ENCODE peak calls at places on chromosomes 3 and 15, in seven cellular contexts. M, I, E, J, Q, G and R are unnamed samples.

GRCh38 chr15:66740802-66741201 is 38.8 kb downstream of the SMAD6 start:
- DNase-seq in Q (no peak), G (no peak), E (no peak), J (no peak), M (no peak), I (peak), R (no peak)

GRCh38 chr3:149342413-149343340 is 9.2 kb upstream of the TM4SF18 start:
- DNase-seq in M (no peak), E (no peak), I (no peak), Q (no peak), J (no peak), G (no peak), R (peak)

GRCh38 chr15:78709263-78709882 is 68.4 kb upstream of the CHRNB4 start:
- DNase-seq in J (peak), I (peak), G (peak), Q (peak), E (peak), M (peak), R (peak)

GRCh38 chr3:106332884-106333283 is 464.1 kb upstream of the CBLB start:
- DNase-seq in E (no peak), M (no peak), J (no peak), I (no peak), Q (no peak), G (no peak), R (peak)

GRCh38 chr15:26201177-26201858 is 338.2 kb upstream of the ATP10A start:
- DNase-seq in G (no peak), E (no peak), J (no peak), I (no peak), Q (no peak), M (no peak), R (no peak)

GRCh38 chr15:70362911-70363310 is 265.2 kb upstream of the TLE3 start:
- DNase-seq in Q (no peak), G (peak), M (peak), E (no peak), J (no peak), I (no peak), R (peak)

GRCh38 chr15:65862682-65863081 is 6.6 kb upstream of the RAB11A start:
- DNase-seq in M (peak), I (no peak), G (peak), Q (peak), J (no peak), E (peak), R (peak)

GRCh38 chr15:77025471-77025901 is 30.6 kb downstream of the PSTPIP1 start:
- DNase-seq in Q (no peak), M (no peak), J (no peak), G (no peak), E (no peak), I (no peak), R (no peak)

GRCh38 chr3:13783556-13783955 is 96.3 kb downstream of the WNT7A start:
- DNase-seq in M (no peak), J (no peak), G (no peak), I (no peak), Q (no peak), E (no peak), R (no peak)

GRCh38 chr15:85762756-85763127 is 32.0 kb downstream of the KLHL25 start:
- DNase-seq in G (no peak), I (peak), J (no peak), M (no peak), Q (no peak), E (no peak), R (no peak)

GRCh38 chr3:178386880-178387279 is 149.4 kb upstream of the KCNMB2 start:
- DNase-seq in M (no peak), G (no peak), I (no peak), E (no peak), Q (no peak), J (no peak), R (no peak)

GRCh38 chr3:121769246-121769645 is 19.7 kb upstream of the GOLGB1 start:
- DNase-seq in E (no peak), J (no peak), G (no peak), M (no peak), I (no peak), Q (no peak), R (no peak)

GRCh38 chr3:129119365-129120100 is 2.1 kb downstream of the RAB43 start:
- DNase-seq in I (no peak), G (no peak), M (peak), Q (no peak), E (no peak), J (no peak), R (peak)

GRCh38 chr3:169162107-169162506 is 501.4 kb downstream of the MECOM start:
- DNase-seq in G (no peak), M (no peak), J (no peak), Q (no peak), I (no peak), E (no peak), R (no peak)

GRCh38 chr3:87088984-87089841 is 98.3 kb upstream of the VGLL3 start:
- DNase-seq in J (peak), I (peak), E (peak), Q (peak), M (no peak), G (peak), R (peak)

GRCh38 chr15:96474274-96474673 is 143.8 kb downstream of the NR2F2 start:
- DNase-seq in I (no peak), M (peak), J (no peak), G (no peak), E (no peak), Q (no peak), R (no peak)

GRCh38 chr15:35427091-35427490 is 118.9 kb downstream of the DPH6 start:
- DNase-seq in I (no peak), Q (no peak), E (no peak), M (no peak), G (no peak), J (no peak), R (no peak)

GRCh38 chr15:61651267-61651666 is 409.0 kb downstream of the VPS13C start:
- DNase-seq in I (no peak), Q (no peak), G (no peak), M (no peak), J (no peak), E (no peak), R (no peak)

GRCh38 chr3:127822166-127822835 is at the start of gene MGLL:
- DNase-seq in J (no peak), G (no peak), I (peak), Q (no peak), M (peak), E (peak), R (peak)

GRCh38 chr3:134485075-134485536 is 679 bp downstream of the ANAPC13 start:
- DNase-seq in Q (peak), I (no peak), J (no peak), M (no peak), E (peak), G (no peak), R (peak)

GRCh38 chr3:151168269-151169094 is 34.5 kb downstream of the GPR171 start:
- DNase-seq in E (peak), M (peak), J (peak), I (peak), Q (peak), G (peak), R (peak)

GRCh38 chr15:26442680-26443079 is 330.2 kb downstream of the GABRB3 start:
- DNase-seq in I (no peak), Q (no peak), G (no peak), M (no peak), E (no peak), J (no peak), R (no peak)

GRCh38 chr15:70054366-70054765 is 43.4 kb downstream of the TLE3 start:
- DNase-seq in Q (no peak), I (no peak), E (no peak), G (no peak), J (no peak), M (no peak), R (no peak)

GRCh38 chr15:58854598-58854997 is 78.9 kb downstream of the SLTM start:
- DNase-seq in Q (no peak), G (no peak), I (no peak), J (no peak), E (no peak), M (no peak), R (peak)

GRCh38 chr3:189084620-189085019 is 87.2 kb upstream of the TPRG1 start:
- DNase-seq in M (no peak), J (no peak), E (no peak), G (no peak), Q (no peak), I (no peak), R (no peak)

GRCh38 chr3:128736598-128736997 is 10.6 kb downstream of the RAB7A start:
- DNase-seq in E (no peak), M (no peak), G (no peak), I (no peak), J (no peak), Q (no peak), R (no peak)

GRCh38 chr15:91954211-91954804 is 100.8 kb downstream of the SLCO3A1 start:
- DNase-seq in M (no peak), Q (no peak), I (no peak), G (no peak), J (no peak), E (no peak), R (no peak)

GRCh38 chr3:124562769-124563168 is 167.5 kb upstream of the UMPS start:
- DNase-seq in J (no peak), I (no peak), G (no peak), E (no peak), Q (no peak), M (no peak), R (no peak)

DNA sequence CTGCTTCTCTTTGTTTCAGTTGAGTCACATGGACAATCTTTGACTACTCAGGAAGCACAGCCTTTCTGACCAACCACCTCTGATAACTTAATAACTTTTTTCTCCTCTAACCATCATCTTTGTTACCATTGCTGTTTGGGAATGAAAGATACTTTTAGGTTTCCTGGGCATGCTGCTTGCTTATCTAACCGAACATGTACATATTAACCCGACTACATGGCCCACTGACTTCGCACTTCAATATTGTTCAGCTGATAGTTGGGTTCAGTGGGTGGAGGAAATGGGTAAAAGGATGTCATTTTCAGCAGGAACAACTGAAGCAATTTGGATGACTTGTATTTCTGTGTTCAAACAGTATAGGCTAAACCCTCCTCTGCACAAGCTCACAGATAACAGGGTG is 214.3 kb downstream of the SQOR start:
- DNase-seq in E (no peak), M (no peak), J (no peak), G (no peak), I (no peak), Q (no peak), R (no peak)
- TF ChIP-seq CTCF in E (no peak), M (no peak), J (no peak), G (no peak), I (no peak), Q (no peak), R (no peak)

DNA sequence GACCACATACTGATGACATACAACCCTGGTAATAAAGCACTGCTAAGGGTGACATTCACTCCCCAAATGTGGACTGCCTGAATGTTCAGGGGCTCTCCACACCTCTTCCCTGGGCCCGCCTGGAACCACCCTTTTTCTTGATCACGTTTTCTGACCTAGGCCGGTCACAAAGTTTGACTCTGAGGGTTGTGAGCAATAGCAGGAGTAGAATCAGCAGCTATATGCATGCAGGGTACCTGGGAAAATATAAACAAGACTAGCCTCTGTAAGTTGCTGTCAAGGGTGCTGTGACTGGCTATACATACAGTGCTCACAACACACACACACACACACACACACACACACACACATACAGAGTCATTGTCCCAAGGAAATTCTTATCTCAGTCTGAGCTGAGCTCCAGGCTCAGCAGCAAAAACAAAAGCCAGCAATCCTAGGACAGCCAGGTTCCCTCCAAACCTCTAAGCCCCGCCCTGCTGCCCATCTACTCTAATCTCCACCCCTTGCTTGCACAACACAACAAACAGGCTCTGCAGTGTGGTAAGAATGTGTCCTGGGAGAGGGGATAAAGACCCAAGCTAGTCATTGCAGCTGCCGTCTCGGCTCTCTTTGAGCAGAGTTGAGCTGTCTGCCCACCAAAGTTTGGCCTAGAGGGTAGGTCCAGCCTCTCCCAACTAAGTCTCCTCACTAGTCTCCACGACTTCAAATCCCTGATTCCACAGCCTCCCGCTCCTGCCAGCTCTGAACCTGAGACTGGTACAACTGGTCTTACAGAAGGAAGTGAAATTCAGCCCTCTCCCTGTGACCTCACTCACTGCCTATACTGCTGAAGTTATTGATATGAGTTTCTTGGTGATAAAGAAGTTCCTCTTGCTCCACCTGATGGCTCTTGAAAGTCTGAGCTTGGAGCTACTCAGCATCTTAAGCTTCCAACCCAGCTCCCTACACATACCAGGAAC is 2.2 kb downstream of the BMF start:
- DNase-seq in J (no peak), E (peak), M (peak), I (peak), G (peak), Q (peak), R (peak)
- TF ChIP-seq CTCF in J (no peak), E (peak), M (no peak), I (no peak), G (peak), Q (no peak), R (no peak)

GRCh38 chr3:49906004-49906860 is 2.6 kb upstream of the MST1R start:
- DNase-seq in Q (peak), M (peak), G (peak), J (peak), E (peak), I (peak), R (peak)
- TF ChIP-seq CTCF in Q (peak), M (peak), G (peak), J (peak), E (peak), I (peak), R (peak)

GRCh38 chr15:51499379-51499976 is 123.1 kb downstream of the DMXL2 start:
- DNase-seq in M (peak), E (peak), Q (peak), J (no peak), G (peak), I (no peak), R (peak)
- TF ChIP-seq CTCF in M (peak), E (peak), Q (peak), J (peak), G (peak), I (peak), R (peak)

GRCh38 chr15:101276501-101277037 is 716 bp downstream of the SELENOS start:
- DNase-seq in Q (no peak), E (peak), I (no peak), M (peak), G (peak), J (no peak), R (peak)
- TF ChIP-seq CTCF in Q (peak), E (peak), I (peak), M (peak), G (peak), J (no peak), R (peak)